ENCODE peak calls at places on chromosomes 11 and 22, in five cellular contexts. N, Z, X, L and U are unnamed samples.

GRCh38 chr22:44571566-44572413 is 73.8 kb upstream of the RTL6 start:
- DNase-seq in N (no peak), Z (no peak), X (no peak), L (no peak), U (no peak)

GRCh38 chr22:28019881-28020861 is 101.1 kb upstream of the PITPNB start:
- DNase-seq in N (peak; percentile 68), Z (peak; percentile 78), X (peak; percentile 87), L (peak; percentile 69), U (peak; percentile 76)

GRCh38 chr11:68996376-68997123 is 15.8 kb upstream of the MRGPRD start:
- DNase-seq in N (no peak), Z (no peak), X (no peak), L (peak; percentile 14), U (no peak)

GRCh38 chr22:42475122-42475521 is 42.9 kb upstream of the NFAM1 start:
- DNase-seq in N (no peak), Z (no peak), X (no peak), L (no peak), U (no peak)

GRCh38 chr11:69884286-69884685 is 65.1 kb upstream of the FGF3 start:
- DNase-seq in N (no peak), Z (no peak), X (no peak), L (no peak), U (no peak)

GRCh38 chr11:95228081-95228859 is 2.7 kb downstream of the SESN3 start:
- DNase-seq in N (no peak), Z (no peak), X (no peak), L (no peak), U (no peak)

GRCh38 chr11:117282956-117283355 is 8.2 kb upstream of the BACE1-AS start:
- DNase-seq in N (no peak), Z (no peak), X (no peak), L (no peak), U (no peak)

GRCh38 chr22:28802595-28803087 is 2.3 kb upstream of the XBP1 start:
- DNase-seq in N (no peak), Z (no peak), X (no peak), L (no peak), U (no peak)

GRCh38 chr22:29028468-29028867 is 33.2 kb downstream of the C22orf31 start:
- DNase-seq in N (no peak), Z (no peak), X (no peak), L (no peak), U (no peak)

GRCh38 chr11:23764285-23764684 is 732.6 kb upstream of the LUZP2 start:
- DNase-seq in N (no peak), Z (no peak), X (no peak), L (no peak), U (no peak)
- H3K9me3 ChIP-seq in N (no peaks in the 10 kb centered on the region), Z (peaks cover 23% of the 10 kb centered on the region), X (no peaks in the 10 kb centered on the region), L (no peaks in the 10 kb centered on the region), U (no peaks in the 10 kb centered on the region)

GRCh38 chr22:40270748-40271373 is 75.4 kb upstream of the ADSL start:
- DNase-seq in N (no peak), Z (no peak), X (no peak), L (no peak), U (no peak)
- H3K36me3 ChIP-seq in N (peaks cover 31% of the 10 kb centered on the region), Z (peaks cover 54% of the 10 kb centered on the region), X (peaks cover 20% of the 10 kb centered on the region), L (no peaks in the 10 kb centered on the region), U (no peaks in the 10 kb centered on the region)

DNA sequence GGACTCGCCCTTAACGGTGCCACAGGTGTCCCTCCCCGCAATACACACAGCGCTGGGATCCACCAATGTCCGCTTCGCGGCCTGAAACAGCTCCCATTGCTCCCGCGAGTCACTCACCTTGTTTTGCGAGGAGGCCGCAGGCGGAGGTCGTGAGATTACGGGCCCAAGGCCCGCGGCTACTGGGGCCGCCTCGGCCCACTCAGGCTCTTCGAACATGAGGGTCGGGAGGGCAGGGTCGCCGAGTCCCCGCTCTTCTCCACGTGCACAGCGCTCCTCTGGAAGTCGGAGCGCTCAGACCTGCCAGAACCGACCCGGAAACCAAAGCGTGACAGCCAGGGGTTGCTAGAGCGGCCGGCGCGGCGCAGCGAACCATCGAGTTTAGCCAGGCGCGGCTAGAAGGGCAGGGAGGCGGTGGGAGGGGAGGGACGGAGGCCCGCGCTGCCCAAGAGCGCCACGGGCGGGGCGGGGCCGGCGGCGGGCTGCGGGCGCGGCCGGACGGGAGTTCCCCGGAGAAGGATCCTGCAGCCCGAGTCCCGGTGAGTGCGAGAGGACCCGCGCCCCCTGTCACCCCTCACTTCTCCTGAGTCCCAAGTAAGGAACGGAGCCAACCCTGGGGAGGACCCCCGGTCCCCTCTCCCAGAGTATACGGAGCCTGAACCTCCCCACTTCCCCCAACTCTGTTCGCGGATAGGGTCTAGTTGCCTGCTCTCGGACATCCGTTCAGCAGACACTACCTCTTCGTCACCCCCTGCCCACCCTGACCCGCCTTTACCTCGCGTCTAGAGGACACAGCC is at the start of the genes ILK and RRP8:
- DNase-seq in N (peak; percentile 64), Z (peak; percentile 93), X (peak; percentile 82), L (peak; percentile 97), U (peak; percentile 88)
- H3K4me1 ChIP-seq in N (peaks cover 28% of the 10 kb centered on the region), Z (peaks cover 98% of the 10 kb centered on the region), X (peaks cover 8% of the 10 kb centered on the region), L (peaks cover 50% of the 10 kb centered on the region), U (peaks cover 6% of the 10 kb centered on the region)

DNA sequence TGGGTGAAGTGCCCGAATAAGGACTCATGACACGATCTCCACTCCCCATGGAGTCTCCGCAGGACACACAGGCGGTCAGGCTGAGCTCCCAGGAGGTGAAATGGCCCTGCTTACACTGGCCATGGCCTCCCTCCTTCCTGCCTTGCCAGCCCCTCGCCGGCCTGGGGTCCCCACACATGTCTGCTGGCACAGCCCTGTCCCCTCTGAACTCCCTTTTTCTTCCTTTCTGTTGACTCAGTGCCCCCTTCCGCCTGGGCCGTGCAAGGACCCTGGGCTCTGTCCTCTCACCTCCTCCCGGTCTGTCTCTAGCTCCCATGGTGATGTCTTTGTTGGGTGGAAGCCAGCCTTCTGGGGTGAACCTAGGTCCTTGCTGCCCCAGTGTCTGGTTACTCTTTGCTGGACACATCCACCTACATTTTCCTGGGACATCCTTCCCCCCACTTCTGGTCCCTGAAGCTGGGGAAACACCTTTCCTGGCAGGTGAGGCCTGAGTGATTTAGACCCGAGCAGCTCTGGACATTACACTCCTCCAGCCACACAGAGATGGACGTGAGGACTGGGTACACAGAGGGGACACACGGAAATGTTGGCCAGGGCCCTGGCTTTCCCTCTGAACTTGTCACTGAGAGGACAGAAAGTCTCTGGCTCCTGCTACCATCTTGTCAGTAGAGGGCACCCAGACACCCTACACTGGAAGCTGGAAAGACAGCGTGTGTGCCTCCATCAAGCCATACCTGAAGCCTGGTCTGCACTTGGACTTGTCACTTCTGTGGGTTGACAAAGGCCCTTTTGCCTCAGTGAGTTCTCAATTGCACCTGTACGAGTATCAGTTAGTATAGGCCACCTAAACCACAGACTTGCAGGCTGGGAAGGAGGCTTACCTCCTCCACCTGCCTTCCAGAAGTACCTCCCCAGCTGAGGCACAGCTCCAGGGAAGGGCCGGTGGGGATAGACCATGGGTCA is 864.3 kb downstream of the TBC1D22A start:
- DNase-seq in N (no peak), Z (no peak), X (no peak), L (no peak), U (no peak)
- H3K9me3 ChIP-seq in N (no peaks in the 10 kb centered on the region), Z (no peaks in the 10 kb centered on the region), X (peaks cover 2% of the 10 kb centered on the region), L (no peaks in the 10 kb centered on the region), U (no peaks in the 10 kb centered on the region)

GRCh38 chr22:25828422-25828821 is 86.4 kb downstream of the MYO18B start:
- DNase-seq in N (no peak), Z (no peak), X (no peak), L (no peak), U (no peak)

GRCh38 chr22:25833091-25833490 is 91.1 kb downstream of the MYO18B start:
- DNase-seq in N (no peak), Z (peak; percentile 28), X (no peak), L (no peak), U (no peak)

GRCh38 chr22:25827415-25827814 is 85.4 kb downstream of the MYO18B start:
- DNase-seq in N (no peak), Z (no peak), X (no peak), L (no peak), U (no peak)

GRCh38 chr22:25829808-25830777 is 88.1 kb downstream of the MYO18B start:
- DNase-seq in N (no peak), Z (peak; percentile 35), X (peak; percentile 73), L (no peak), U (no peak)

GRCh38 chr22:25829237-25829636 is 87.2 kb downstream of the MYO18B start:
- DNase-seq in N (no peak), Z (no peak), X (no peak), L (no peak), U (peak; percentile 35)
- H3K36me3 ChIP-seq in N (no peaks in the 10 kb centered on the region), Z (peaks cover 73% of the 10 kb centered on the region), X (no peaks in the 10 kb centered on the region), L (no peaks in the 10 kb centered on the region), U (no peaks in the 10 kb centered on the region)

GRCh38 chr11:7250166-7250565 is 1.5 kb upstream of the SYT9 start:
- DNase-seq in N (no peak), Z (no peak), X (no peak), L (no peak), U (no peak)
- H3K4me1 ChIP-seq in N (no peaks in the 10 kb centered on the region), Z (peaks cover 15% of the 10 kb centered on the region), X (no peaks in the 10 kb centered on the region), L (peaks cover 9% of the 10 kb centered on the region), U (no peaks in the 10 kb centered on the region)

GRCh38 chr22:49634006-49634772 is 193.5 kb downstream of the BRD1 start:
- DNase-seq in N (no peak), Z (no peak), X (no peak), L (no peak), U (no peak)

GRCh38 chr22:49636649-49637048 is 191.0 kb downstream of the BRD1 start:
- DNase-seq in N (no peak), Z (no peak), X (no peak), L (no peak), U (no peak)

GRCh38 chr22:49638001-49638400 is 189.7 kb downstream of the BRD1 start:
- DNase-seq in N (no peak), Z (no peak), X (no peak), L (no peak), U (no peak)

GRCh38 chr22:49637255-49637760 is 190.4 kb downstream of the BRD1 start:
- DNase-seq in N (no peak), Z (no peak), X (no peak), L (no peak), U (no peak)

DNA sequence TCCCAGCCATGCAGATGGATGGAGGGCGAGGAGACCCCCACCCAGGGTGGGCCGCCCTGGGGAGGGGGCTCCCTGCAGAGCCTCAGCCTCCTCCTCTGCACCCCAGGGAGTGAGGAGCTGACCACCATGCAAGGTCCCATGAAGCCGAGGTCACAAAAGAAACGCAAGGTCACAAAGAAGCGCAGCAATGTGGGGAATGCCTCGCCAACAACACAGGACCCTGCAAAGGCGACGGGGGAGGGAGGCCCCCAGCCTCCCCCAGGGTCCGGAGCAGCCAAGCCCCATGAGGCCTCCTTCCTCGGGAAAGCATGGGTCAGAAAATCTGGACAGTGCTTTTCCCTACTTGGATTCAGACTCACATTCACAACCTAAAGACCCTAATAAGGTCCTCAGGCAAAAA is 191.5 kb downstream of the BRD1 start:
- DNase-seq in N (no peak), Z (no peak), X (no peak), L (no peak), U (no peak)
- H3K9me3 ChIP-seq in N (no peaks in the 10 kb centered on the region), Z (no peaks in the 10 kb centered on the region), X (no peaks in the 10 kb centered on the region), L (no peaks in the 10 kb centered on the region), U (no peaks in the 10 kb centered on the region)